ENCODE peak calls at places on chromosomes 6 and 20, in nine cellular contexts. One of them, this sample, is unnamed. For H3K4me1 and H3K36me3, the result is how much of the 10 kb centered on the place peaks cover.

GRCh38 chr6:153965996-153966395 is 73.0 kb upstream of the OPRM1 start:
- DNase-seq in transverse colon: no peak
- DNase-seq in GM23338: no peak
- DNase-seq in stomach: no peak
- DNase-seq in breast epithelium: no peak
- DNase-seq in endothelial cell of umbilical vein: no peak
- DNase-seq in prostate gland: no peak
- DNase-seq in spleen: no peak
- DNase-seq in HepG2: no peak
- DNase-seq in this sample: no peak

GRCh38 chr6:63391203-63391970 is 71.6 kb upstream of the LGSN start:
- DNase-seq in transverse colon: no peak
- DNase-seq in endothelial cell of umbilical vein: no peak
- DNase-seq in HepG2: peak
- DNase-seq in spleen: no peak
- DNase-seq in GM23338: no peak
- DNase-seq in breast epithelium: no peak
- DNase-seq in prostate gland: no peak
- DNase-seq in stomach: no peak
- DNase-seq in this sample: no peak

GRCh38 chr6:67630146-67630545 is 1004.9 kb upstream of the ADGRB3 start:
- DNase-seq in breast epithelium: no peak
- DNase-seq in stomach: no peak
- DNase-seq in endothelial cell of umbilical vein: peak
- DNase-seq in HepG2: no peak
- DNase-seq in prostate gland: no peak
- DNase-seq in spleen: no peak
- DNase-seq in GM23338: no peak
- DNase-seq in transverse colon: no peak
- DNase-seq in this sample: no peak

GRCh38 chr6:89433637-89434499 is 916 bp downstream of the ANKRD6 start:
- DNase-seq in spleen: peak
- DNase-seq in breast epithelium: peak
- DNase-seq in HepG2: no peak
- DNase-seq in endothelial cell of umbilical vein: no peak
- DNase-seq in GM23338: peak
- DNase-seq in stomach: peak
- DNase-seq in transverse colon: peak
- DNase-seq in prostate gland: peak
- DNase-seq in this sample: no peak

GRCh38 chr6:64732888-64733287 is 974.1 kb downstream of the EYS start:
- DNase-seq in endothelial cell of umbilical vein: peak
- DNase-seq in breast epithelium: no peak
- DNase-seq in spleen: no peak
- DNase-seq in stomach: no peak
- DNase-seq in prostate gland: no peak
- DNase-seq in transverse colon: no peak
- DNase-seq in GM23338: peak
- DNase-seq in HepG2: peak
- DNase-seq in this sample: no peak

GRCh38 chr20:5718896-5719595 is 31.2 kb upstream of the SHLD1 start:
- DNase-seq in prostate gland: peak
- DNase-seq in spleen: no peak
- DNase-seq in breast epithelium: peak
- DNase-seq in transverse colon: no peak
- DNase-seq in stomach: no peak
- DNase-seq in endothelial cell of umbilical vein: no peak
- DNase-seq in HepG2: no peak
- DNase-seq in GM23338: no peak
- DNase-seq in this sample: no peak

GRCh38 chr6:3162067-3162497 is 4.7 kb upstream of the TUBB2A start:
- DNase-seq in stomach: no peak
- DNase-seq in HepG2: no peak
- DNase-seq in spleen: no peak
- DNase-seq in breast epithelium: no peak
- DNase-seq in endothelial cell of umbilical vein: no peak
- DNase-seq in GM23338: peak
- DNase-seq in prostate gland: no peak
- DNase-seq in transverse colon: no peak
- DNase-seq in this sample: no peak

GRCh38 chr6:35161776-35162607 is 20.9 kb upstream of the TCP11 start:
- DNase-seq in HepG2: peak
- DNase-seq in spleen: no peak
- DNase-seq in transverse colon: no peak
- DNase-seq in GM23338: no peak
- DNase-seq in endothelial cell of umbilical vein: peak
- DNase-seq in stomach: peak
- DNase-seq in prostate gland: no peak
- DNase-seq in breast epithelium: no peak
- DNase-seq in this sample: no peak

GRCh38 chr20:58102744-58103516 is 125.5 kb downstream of the ANKRD60 start:
- DNase-seq in endothelial cell of umbilical vein: no peak
- DNase-seq in transverse colon: no peak
- DNase-seq in GM23338: no peak
- DNase-seq in stomach: no peak
- DNase-seq in prostate gland: no peak
- DNase-seq in HepG2: no peak
- DNase-seq in spleen: no peak
- DNase-seq in breast epithelium: no peak
- DNase-seq in this sample: no peak

GRCh38 chr20:57659789-57660509 is 39.7 kb upstream of the ZBP1 start:
- DNase-seq in transverse colon: peak
- DNase-seq in spleen: peak
- DNase-seq in prostate gland: peak
- DNase-seq in HepG2: no peak
- DNase-seq in endothelial cell of umbilical vein: no peak
- DNase-seq in breast epithelium: peak
- DNase-seq in stomach: peak
- DNase-seq in GM23338: no peak
- DNase-seq in this sample: no peak

GRCh38 chr20:32761831-32762753 is at the start of gene DNMT3B:
- DNase-seq in transverse colon: peak
- DNase-seq in prostate gland: peak
- DNase-seq in spleen: peak
- DNase-seq in HepG2: peak
- DNase-seq in GM23338: peak
- DNase-seq in breast epithelium: peak
- DNase-seq in stomach: peak
- DNase-seq in endothelial cell of umbilical vein: peak
- DNase-seq in this sample: no peak

GRCh38 chr6:67352717-67353116 is 1282.4 kb upstream of the ADGRB3 start:
- DNase-seq in GM23338: no peak
- DNase-seq in HepG2: no peak
- DNase-seq in spleen: no peak
- DNase-seq in stomach: no peak
- DNase-seq in endothelial cell of umbilical vein: no peak
- DNase-seq in breast epithelium: no peak
- DNase-seq in transverse colon: no peak
- DNase-seq in prostate gland: no peak
- DNase-seq in this sample: no peak

GRCh38 chr6:128507337-128508310 is 12.8 kb downstream of the PTPRK start:
- DNase-seq in endothelial cell of umbilical vein: peak
- DNase-seq in breast epithelium: no peak
- DNase-seq in prostate gland: no peak
- DNase-seq in spleen: no peak
- DNase-seq in stomach: no peak
- DNase-seq in GM23338: no peak
- DNase-seq in transverse colon: peak
- DNase-seq in HepG2: peak
- DNase-seq in this sample: no peak

GRCh38 chr6:138590796-138591709 is 91.8 kb upstream of the NHSL1 start:
- DNase-seq in stomach: peak
- DNase-seq in breast epithelium: peak
- DNase-seq in transverse colon: peak
- DNase-seq in spleen: no peak
- DNase-seq in HepG2: peak
- DNase-seq in endothelial cell of umbilical vein: peak
- DNase-seq in prostate gland: peak
- DNase-seq in GM23338: peak
- DNase-seq in this sample: peak

GRCh38 chr6:148309301-148309700 is 33.3 kb upstream of the SASH1 start:
- DNase-seq in GM23338: no peak
- DNase-seq in spleen: no peak
- DNase-seq in stomach: no peak
- DNase-seq in breast epithelium: no peak
- DNase-seq in endothelial cell of umbilical vein: no peak
- DNase-seq in prostate gland: no peak
- DNase-seq in transverse colon: no peak
- DNase-seq in HepG2: no peak
- DNase-seq in this sample: no peak

GRCh38 chr20:33933469-33933909 is 60.2 kb upstream of the RALY start:
- DNase-seq in breast epithelium: peak
- DNase-seq in HepG2: peak
- DNase-seq in transverse colon: peak
- DNase-seq in GM23338: peak
- DNase-seq in spleen: peak
- DNase-seq in stomach: peak
- DNase-seq in endothelial cell of umbilical vein: no peak
- DNase-seq in prostate gland: peak
- DNase-seq in this sample: peak
- TF ChIP-seq POLR2AphosphoS5 in breast epithelium: no peak
- TF ChIP-seq POLR2AphosphoS5 in HepG2: no peak
- TF ChIP-seq POLR2AphosphoS5 in transverse colon: no peak
- TF ChIP-seq POLR2AphosphoS5 in GM23338: no peak
- TF ChIP-seq POLR2AphosphoS5 in spleen: no peak
- TF ChIP-seq POLR2AphosphoS5 in stomach: no peak
- TF ChIP-seq POLR2AphosphoS5 in endothelial cell of umbilical vein: no peak
- TF ChIP-seq POLR2AphosphoS5 in prostate gland: peak
- TF ChIP-seq POLR2AphosphoS5 in this sample: no peak

DNA sequence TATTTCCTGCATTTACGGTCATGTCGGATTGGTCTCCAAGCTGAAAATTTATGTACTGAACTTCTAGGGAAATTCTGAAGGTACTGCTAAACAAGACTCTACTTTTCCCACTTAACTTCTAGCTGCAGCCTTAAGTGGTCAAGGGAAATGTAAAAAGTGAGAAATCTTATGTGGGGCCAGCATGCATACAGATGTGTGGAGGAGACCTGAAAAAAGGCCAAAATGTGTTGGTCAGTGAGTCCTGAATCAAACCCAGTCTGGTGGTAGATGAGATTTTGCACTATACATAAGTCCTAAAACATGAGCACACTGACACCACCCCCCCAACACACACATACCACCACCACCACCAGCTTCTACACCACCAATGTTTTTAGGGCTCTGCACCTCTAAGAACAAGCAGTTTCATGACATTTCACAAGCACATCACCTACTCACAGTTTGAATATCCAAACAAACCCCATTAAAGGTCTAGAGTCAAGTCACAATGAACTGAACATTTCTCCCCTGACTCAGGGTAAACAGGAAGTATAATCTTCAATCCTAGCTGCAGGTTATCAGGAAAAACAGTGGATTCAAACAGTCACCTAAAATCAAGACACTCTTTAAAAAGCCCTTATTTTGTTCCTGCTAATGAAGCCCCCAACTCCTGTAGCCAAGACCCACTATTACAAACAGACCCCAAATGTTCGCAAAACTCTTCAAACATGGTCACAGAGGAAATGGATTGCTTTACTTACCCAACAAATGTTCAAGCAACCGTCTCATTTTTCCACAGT is 1.6 kb downstream of the ZMYND8 start:
- DNase-seq in HepG2: peak
- DNase-seq in breast epithelium: no peak
- DNase-seq in spleen: peak
- DNase-seq in endothelial cell of umbilical vein: peak
- DNase-seq in stomach: no peak
- DNase-seq in transverse colon: no peak
- DNase-seq in GM23338: no peak
- DNase-seq in prostate gland: no peak
- DNase-seq in this sample: no peak
- H3K4me1 ChIP-seq in HepG2: half or more
- H3K4me1 ChIP-seq in breast epithelium: under half
- H3K4me1 ChIP-seq in spleen: half or more
- H3K4me1 ChIP-seq in endothelial cell of umbilical vein: half or more
- H3K4me1 ChIP-seq in stomach: half or more
- H3K4me1 ChIP-seq in transverse colon: half or more
- H3K4me1 ChIP-seq in GM23338: half or more
- H3K4me1 ChIP-seq in prostate gland: half or more
- H3K4me1 ChIP-seq in this sample: half or more

GRCh38 chr6:42249279-42249678 is 31.6 kb upstream of the MRPS10 start:
- DNase-seq in breast epithelium: no peak
- DNase-seq in spleen: no peak
- DNase-seq in stomach: no peak
- DNase-seq in prostate gland: no peak
- DNase-seq in HepG2: no peak
- DNase-seq in transverse colon: no peak
- DNase-seq in endothelial cell of umbilical vein: no peak
- DNase-seq in GM23338: no peak
- DNase-seq in this sample: no peak

GRCh38 chr6:42254505-42254904 is 36.8 kb upstream of the MRPS10 start:
- DNase-seq in endothelial cell of umbilical vein: no peak
- DNase-seq in GM23338: no peak
- DNase-seq in spleen: no peak
- DNase-seq in breast epithelium: no peak
- DNase-seq in stomach: no peak
- DNase-seq in transverse colon: no peak
- DNase-seq in HepG2: no peak
- DNase-seq in prostate gland: no peak
- DNase-seq in this sample: no peak

GRCh38 chr6:42251500-42251899 is 33.8 kb upstream of the MRPS10 start:
- DNase-seq in breast epithelium: no peak
- DNase-seq in transverse colon: no peak
- DNase-seq in spleen: no peak
- DNase-seq in GM23338: no peak
- DNase-seq in prostate gland: no peak
- DNase-seq in endothelial cell of umbilical vein: no peak
- DNase-seq in HepG2: no peak
- DNase-seq in stomach: no peak
- DNase-seq in this sample: no peak

GRCh38 chr6:42251911-42252637 is 34.4 kb upstream of the MRPS10 start:
- DNase-seq in endothelial cell of umbilical vein: peak
- DNase-seq in GM23338: no peak
- DNase-seq in spleen: no peak
- DNase-seq in transverse colon: peak
- DNase-seq in stomach: peak
- DNase-seq in prostate gland: no peak
- DNase-seq in breast epithelium: no peak
- DNase-seq in HepG2: peak
- DNase-seq in this sample: no peak

DNA sequence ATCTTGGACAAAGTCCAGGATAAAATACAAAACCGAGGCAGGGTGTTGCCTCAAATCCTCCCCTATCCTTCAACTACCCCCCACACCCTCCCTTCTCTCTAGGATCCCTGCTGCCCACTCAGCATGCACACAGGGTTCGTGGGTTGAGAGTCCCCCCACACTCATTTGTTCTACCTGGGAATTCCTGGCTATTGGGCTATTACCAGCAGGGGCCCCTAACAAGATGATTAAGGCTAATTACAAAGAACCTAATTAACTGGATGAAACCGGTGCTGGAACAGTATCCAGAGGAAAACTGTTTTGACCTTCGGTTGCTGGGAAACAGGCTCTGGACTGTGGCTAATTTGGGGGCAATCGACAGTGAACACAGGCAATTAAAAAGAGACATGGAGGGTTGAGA is 32.8 kb upstream of the MRPS10 start:
- DNase-seq in breast epithelium: no peak
- DNase-seq in prostate gland: no peak
- DNase-seq in stomach: no peak
- DNase-seq in endothelial cell of umbilical vein: no peak
- DNase-seq in HepG2: no peak
- DNase-seq in spleen: no peak
- DNase-seq in transverse colon: no peak
- DNase-seq in GM23338: no peak
- DNase-seq in this sample: no peak
- H3K36me3 ChIP-seq in breast epithelium: under half
- H3K36me3 ChIP-seq in prostate gland: under half
- H3K36me3 ChIP-seq in stomach: under half
- H3K36me3 ChIP-seq in endothelial cell of umbilical vein: under half
- H3K36me3 ChIP-seq in HepG2: under half
- H3K36me3 ChIP-seq in spleen: half or more
- H3K36me3 ChIP-seq in transverse colon: under half
- H3K36me3 ChIP-seq in GM23338: under half
- H3K36me3 ChIP-seq in this sample: under half

GRCh38 chr6:158042245-158042798 is 60.7 kb downstream of the SYNJ2 start:
- DNase-seq in transverse colon: no peak
- DNase-seq in spleen: no peak
- DNase-seq in endothelial cell of umbilical vein: peak
- DNase-seq in prostate gland: peak
- DNase-seq in breast epithelium: no peak
- DNase-seq in GM23338: no peak
- DNase-seq in HepG2: peak
- DNase-seq in stomach: peak
- DNase-seq in this sample: no peak
- TF ChIP-seq POLR2AphosphoS5 in transverse colon: no peak
- TF ChIP-seq POLR2AphosphoS5 in spleen: no peak
- TF ChIP-seq POLR2AphosphoS5 in endothelial cell of umbilical vein: peak
- TF ChIP-seq POLR2AphosphoS5 in prostate gland: peak
- TF ChIP-seq POLR2AphosphoS5 in breast epithelium: peak
- TF ChIP-seq POLR2AphosphoS5 in GM23338: no peak
- TF ChIP-seq POLR2AphosphoS5 in HepG2: peak
- TF ChIP-seq POLR2AphosphoS5 in stomach: peak
- TF ChIP-seq POLR2AphosphoS5 in this sample: no peak

This sample was measured in Panc1.